ENCODE peak calls at places on chromosome 9, in four cellular contexts. One of them, this sample, is unnamed.

GRCh38 chr9:83431470-83432060 is 106.6 kb downstream of the FRMD3 start:
- DNase-seq in COR-L47: no peak
- DNase-seq in frontal cortex: no peak
- DNase-seq in M059J: peak
- DNase-seq in this sample: no peak

GRCh38 chr9:131407717-131408195 is 13.9 kb downstream of the PRRC2B start:
- DNase-seq in COR-L47: no peak
- DNase-seq in frontal cortex: no peak
- DNase-seq in M059J: peak
- DNase-seq in this sample: peak

GRCh38 chr9:127971357-127972315 is 9.2 kb downstream of the EEIG1 start:
- DNase-seq in COR-L47: no peak
- DNase-seq in frontal cortex: no peak
- DNase-seq in M059J: no peak
- DNase-seq in this sample: peak

GRCh38 chr9:127065592-127065991 is 56.8 kb downstream of the ANGPTL2 start:
- DNase-seq in COR-L47: no peak
- DNase-seq in frontal cortex: no peak
- DNase-seq in M059J: peak
- DNase-seq in this sample: no peak

GRCh38 chr9:114051281-114051680 is 26.8 kb downstream of the AMBP start:
- DNase-seq in COR-L47: no peak
- DNase-seq in frontal cortex: no peak
- DNase-seq in M059J: no peak
- DNase-seq in this sample: no peak

GRCh38 chr9:129835860-129836223 is 584 bp downstream of the USP20 start:
- DNase-seq in COR-L47: no peak
- DNase-seq in frontal cortex: no peak
- DNase-seq in M059J: peak
- DNase-seq in this sample: no peak

GRCh38 chr9:97364769-97365490 is 47.0 kb upstream of the TDRD7 start:
- DNase-seq in COR-L47: peak
- DNase-seq in frontal cortex: no peak
- DNase-seq in M059J: no peak
- DNase-seq in this sample: no peak

GRCh38 chr9:105328296-105328695 is 83.8 kb downstream of the SLC44A1 start:
- DNase-seq in COR-L47: no peak
- DNase-seq in frontal cortex: no peak
- DNase-seq in M059J: no peak
- DNase-seq in this sample: no peak

GRCh38 chr9:132769895-132770774 is 99.9 kb downstream of the GTF3C4 start:
- DNase-seq in COR-L47: no peak
- DNase-seq in frontal cortex: peak
- DNase-seq in M059J: peak
- DNase-seq in this sample: no peak

GRCh38 chr9:115164511-115164974 is 46.6 kb upstream of the TNC start:
- DNase-seq in COR-L47: peak
- DNase-seq in frontal cortex: peak
- DNase-seq in M059J: peak
- DNase-seq in this sample: peak

GRCh38 chr9:121598167-121599000 is 53.0 kb upstream of the DAB2IP start:
- DNase-seq in COR-L47: no peak
- DNase-seq in frontal cortex: peak
- DNase-seq in M059J: no peak
- DNase-seq in this sample: no peak

GRCh38 chr9:129717991-129718390 is 34.9 kb downstream of the PTGES start:
- DNase-seq in COR-L47: no peak
- DNase-seq in frontal cortex: no peak
- DNase-seq in M059J: no peak
- DNase-seq in this sample: no peak

GRCh38 chr9:108580021-108580439 is 275.8 kb downstream of the ACTL7B start:
- DNase-seq in COR-L47: peak
- DNase-seq in frontal cortex: no peak
- DNase-seq in M059J: peak
- DNase-seq in this sample: peak

GRCh38 chr9:86636051-86636450 is 281.8 kb upstream of the TUT7 start:
- DNase-seq in COR-L47: no peak
- DNase-seq in frontal cortex: no peak
- DNase-seq in M059J: no peak
- DNase-seq in this sample: no peak

GRCh38 chr9:125240649-125240999 is 519 bp downstream of the HSPA5 start:
- DNase-seq in COR-L47: peak
- DNase-seq in frontal cortex: no peak
- DNase-seq in M059J: peak
- DNase-seq in this sample: no peak

GRCh38 chr9:15430920-15431844 is 8.5 kb downstream of the SNAPC3 start:
- DNase-seq in COR-L47: no peak
- DNase-seq in frontal cortex: no peak
- DNase-seq in M059J: peak
- DNase-seq in this sample: no peak

GRCh38 chr9:115267788-115268187 is 149.8 kb upstream of the TNC start:
- DNase-seq in COR-L47: no peak
- DNase-seq in frontal cortex: no peak
- DNase-seq in M059J: peak
- DNase-seq in this sample: no peak

GRCh38 chr9:137082925-137083290 is 3.9 kb upstream of the MAN1B1 start:
- DNase-seq in COR-L47: no peak
- DNase-seq in frontal cortex: no peak
- DNase-seq in M059J: no peak
- DNase-seq in this sample: no peak

GRCh38 chr9:36928670-36929349 is 105.3 kb downstream of the PAX5 start:
- DNase-seq in COR-L47: no peak
- DNase-seq in frontal cortex: no peak
- DNase-seq in M059J: peak
- DNase-seq in this sample: no peak

GRCh38 chr9:36864491-36865410 is 169.3 kb downstream of the PAX5 start:
- DNase-seq in COR-L47: peak
- DNase-seq in frontal cortex: no peak
- DNase-seq in M059J: no peak
- DNase-seq in this sample: no peak

GRCh38 chr9:91071185-91071990 is 269.8 kb downstream of the SYK start:
- DNase-seq in COR-L47: no peak
- DNase-seq in frontal cortex: no peak
- DNase-seq in M059J: peak
- DNase-seq in this sample: no peak

GRCh38 chr9:99103909-99104458 is 929 bp upstream of the TGFBR1 start:
- DNase-seq in COR-L47: no peak
- DNase-seq in frontal cortex: peak
- DNase-seq in M059J: peak
- DNase-seq in this sample: no peak

GRCh38 chr9:86801246-86801645 is 146.1 kb downstream of the GAS1 start:
- DNase-seq in COR-L47: no peak
- DNase-seq in frontal cortex: no peak
- DNase-seq in M059J: no peak
- DNase-seq in this sample: no peak

This sample was measured in amygdala.